ENCODE peak calls at places on chromosome 11, in five cellular contexts. One of them, this sample, is unnamed.

GRCh38 chr11:123047947-123048293 is 14.0 kb downstream of the HSPA8 start:
- DNase-seq in SK-N-SH: no peak
- DNase-seq in K562: no peak
- DNase-seq in HCT116: no peak
- DNase-seq in HepG2: no peak
- DNase-seq in this sample: no peak

GRCh38 chr11:71971676-71972075 is 27.0 kb upstream of the IL18BP start:
- DNase-seq in K562: no peak
- DNase-seq in HCT116: no peak
- DNase-seq in HepG2: no peak
- DNase-seq in SK-N-SH: no peak
- DNase-seq in this sample: no peak

GRCh38 chr11:15839061-15839460 is 517.3 kb downstream of the SOX6 start:
- DNase-seq in K562: no peak
- DNase-seq in SK-N-SH: peak
- DNase-seq in HCT116: no peak
- DNase-seq in HepG2: no peak
- DNase-seq in this sample: no peak

GRCh38 chr11:104704888-104705287 is 193.4 kb downstream of the CASP12 start:
- DNase-seq in SK-N-SH: no peak
- DNase-seq in K562: no peak
- DNase-seq in HepG2: no peak
- DNase-seq in HCT116: no peak
- DNase-seq in this sample: no peak

GRCh38 chr11:135027461-135027860 is 615.4 kb upstream of the B3GAT1 start:
- DNase-seq in SK-N-SH: no peak
- DNase-seq in HepG2: peak
- DNase-seq in HCT116: no peak
- DNase-seq in K562: peak
- DNase-seq in this sample: peak

GRCh38 chr11:11563193-11563592 is 58.6 kb downstream of the GALNT18 start:
- DNase-seq in K562: no peak
- DNase-seq in SK-N-SH: no peak
- DNase-seq in HepG2: no peak
- DNase-seq in HCT116: no peak
- DNase-seq in this sample: no peak

GRCh38 chr11:121418625-121419114 is 33.4 kb upstream of the SORL1 start:
- DNase-seq in SK-N-SH: no peak
- DNase-seq in K562: no peak
- DNase-seq in HepG2: no peak
- DNase-seq in HCT116: no peak
- DNase-seq in this sample: no peak

GRCh38 chr11:17765381-17766359 is 31.1 kb downstream of the KCNC1 start:
- DNase-seq in HepG2: no peak
- DNase-seq in K562: peak
- DNase-seq in HCT116: no peak
- DNase-seq in SK-N-SH: peak
- DNase-seq in this sample: no peak

GRCh38 chr11:56396047-56396446 is 16.4 kb upstream of the OR5AL1 start:
- DNase-seq in HCT116: no peak
- DNase-seq in HepG2: no peak
- DNase-seq in SK-N-SH: no peak
- DNase-seq in K562: no peak
- DNase-seq in this sample: no peak

GRCh38 chr11:124198852-124199389 is 15.8 kb downstream of the OR10D3 start:
- DNase-seq in SK-N-SH: no peak
- DNase-seq in K562: no peak
- DNase-seq in HCT116: no peak
- DNase-seq in HepG2: no peak
- DNase-seq in this sample: no peak

GRCh38 chr11:70826541-70826943 is 425.8 kb downstream of the SHANK2 start:
- DNase-seq in SK-N-SH: peak
- DNase-seq in HCT116: no peak
- DNase-seq in K562: no peak
- DNase-seq in HepG2: no peak
- DNase-seq in this sample: peak

GRCh38 chr11:65822760-65823528 is 10.8 kb upstream of the SNX32 start:
- DNase-seq in HCT116: no peak
- DNase-seq in SK-N-SH: no peak
- DNase-seq in K562: no peak
- DNase-seq in HepG2: no peak
- DNase-seq in this sample: no peak

GRCh38 chr11:9160166-9160565 is 68.8 kb upstream of the SCUBE2 start:
- DNase-seq in K562: no peak
- DNase-seq in SK-N-SH: no peak
- DNase-seq in HCT116: no peak
- DNase-seq in HepG2: no peak
- DNase-seq in this sample: no peak
- TF ChIP-seq RAD21 in K562: no peak
- TF ChIP-seq RAD21 in SK-N-SH: no peak
- TF ChIP-seq RAD21 in HCT116: no peak
- TF ChIP-seq RAD21 in HepG2: no peak
- TF ChIP-seq RAD21 in this sample: no peak

GRCh38 chr11:26782220-26782619 is 60.4 kb upstream of the SLC5A12 start:
- DNase-seq in K562: no peak
- DNase-seq in SK-N-SH: no peak
- DNase-seq in HCT116: no peak
- DNase-seq in HepG2: no peak
- DNase-seq in this sample: no peak

GRCh38 chr11:26778000-26778757 is 56.3 kb upstream of the SLC5A12 start:
- DNase-seq in HCT116: no peak
- DNase-seq in SK-N-SH: no peak
- DNase-seq in K562: no peak
- DNase-seq in HepG2: no peak
- DNase-seq in this sample: no peak

GRCh38 chr11:26779466-26779865 is 57.6 kb upstream of the SLC5A12 start:
- DNase-seq in K562: no peak
- DNase-seq in SK-N-SH: no peak
- DNase-seq in HepG2: no peak
- DNase-seq in HCT116: no peak
- DNase-seq in this sample: no peak

GRCh38 chr11:26777276-26777939 is 55.5 kb upstream of the SLC5A12 start:
- DNase-seq in SK-N-SH: no peak
- DNase-seq in HCT116: no peak
- DNase-seq in HepG2: no peak
- DNase-seq in K562: no peak
- DNase-seq in this sample: no peak

GRCh38 chr11:26780686-26781085 is 58.8 kb upstream of the SLC5A12 start:
- DNase-seq in HepG2: no peak
- DNase-seq in SK-N-SH: no peak
- DNase-seq in K562: no peak
- DNase-seq in HCT116: no peak
- DNase-seq in this sample: no peak
- TF ChIP-seq SIN3A in HepG2: no peak
- TF ChIP-seq SIN3A in SK-N-SH: no peak
- TF ChIP-seq SIN3A in K562: no peak
- TF ChIP-seq SIN3A in HCT116: no peak
- TF ChIP-seq SIN3A in this sample: no peak

GRCh38 chr11:73931039-73931645 is 19.7 kb upstream of the DNAJB13 start:
- DNase-seq in K562: peak
- DNase-seq in HCT116: peak
- DNase-seq in HepG2: peak
- DNase-seq in SK-N-SH: peak
- DNase-seq in this sample: peak
- TF ChIP-seq RAD21 in K562: peak
- TF ChIP-seq RAD21 in HCT116: peak
- TF ChIP-seq RAD21 in HepG2: no peak
- TF ChIP-seq RAD21 in SK-N-SH: peak
- TF ChIP-seq RAD21 in this sample: peak

GRCh38 chr11:78768345-78768744 is 193.7 kb upstream of the NARS2 start:
- DNase-seq in K562: no peak
- DNase-seq in SK-N-SH: no peak
- DNase-seq in HepG2: no peak
- DNase-seq in HCT116: no peak
- DNase-seq in this sample: no peak
- TF ChIP-seq SIN3A in K562: no peak
- TF ChIP-seq SIN3A in SK-N-SH: no peak
- TF ChIP-seq SIN3A in HepG2: no peak
- TF ChIP-seq SIN3A in HCT116: no peak
- TF ChIP-seq SIN3A in this sample: no peak

DNA sequence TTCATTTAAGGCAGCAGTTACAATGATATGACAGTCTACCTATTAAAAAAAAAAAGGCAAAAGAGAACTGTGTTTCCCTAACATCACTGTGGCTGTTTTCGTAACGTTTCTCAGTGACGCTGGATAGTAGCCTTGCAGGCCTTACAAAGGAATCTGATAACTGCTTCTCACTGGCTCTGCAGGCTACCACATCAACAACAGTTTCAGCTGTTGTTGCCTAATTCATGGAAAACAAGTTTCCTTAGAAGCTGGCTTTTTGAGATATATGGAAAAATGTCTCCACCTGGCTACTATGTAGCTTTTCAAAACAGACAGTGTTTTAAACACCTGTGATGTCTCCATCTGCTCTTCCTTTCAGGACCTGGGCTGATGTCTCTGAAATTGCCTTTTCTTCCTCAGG is 3.8 kb downstream of the OR51V1 start:
- DNase-seq in K562: no peak
- DNase-seq in HCT116: no peak
- DNase-seq in HepG2: no peak
- DNase-seq in SK-N-SH: no peak
- DNase-seq in this sample: no peak
- TF ChIP-seq RAD21 in K562: no peak
- TF ChIP-seq RAD21 in HCT116: no peak
- TF ChIP-seq RAD21 in HepG2: no peak
- TF ChIP-seq RAD21 in SK-N-SH: no peak
- TF ChIP-seq RAD21 in this sample: no peak

GRCh38 chr11:108278546-108278945 is 55.7 kb downstream of the ATM start:
- DNase-seq in K562: no peak
- DNase-seq in HCT116: no peak
- DNase-seq in SK-N-SH: no peak
- DNase-seq in HepG2: no peak
- DNase-seq in this sample: no peak
- TF ChIP-seq SIN3A in K562: no peak
- TF ChIP-seq SIN3A in HCT116: no peak
- TF ChIP-seq SIN3A in SK-N-SH: no peak
- TF ChIP-seq SIN3A in HepG2: no peak
- TF ChIP-seq SIN3A in this sample: no peak

DNA sequence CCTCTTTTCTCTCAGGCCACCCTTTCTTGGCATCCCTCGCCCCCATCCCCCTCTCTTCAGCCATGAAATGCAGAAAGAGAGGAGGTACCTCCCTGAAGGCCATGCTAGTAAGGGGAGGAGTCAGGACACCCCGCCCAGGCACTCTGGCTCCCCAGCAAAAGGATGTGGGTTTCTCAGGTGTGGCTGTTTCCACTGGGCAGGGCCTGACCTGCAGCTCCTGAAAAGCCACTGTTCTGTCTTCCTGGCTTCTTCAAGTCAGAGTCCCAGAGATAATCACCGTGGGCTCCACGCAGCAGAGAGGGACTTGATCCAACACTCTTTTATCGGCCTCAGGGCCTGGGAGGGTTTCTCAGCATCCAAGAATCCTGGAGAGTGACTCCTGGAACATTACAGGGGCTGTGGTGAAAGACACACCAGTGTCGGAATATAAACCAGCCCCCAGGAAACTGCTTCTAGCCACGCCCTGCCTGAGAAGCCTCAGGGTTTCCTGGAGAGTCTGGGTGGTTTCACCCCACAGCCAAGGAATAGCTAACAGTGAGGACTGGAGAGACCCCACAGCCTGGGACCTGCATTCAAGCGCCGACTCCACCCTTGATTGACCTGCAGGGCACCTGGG is 45.7 kb upstream of the TSPAN18 start:
- DNase-seq in SK-N-SH: no peak
- DNase-seq in K562: no peak
- DNase-seq in HCT116: no peak
- DNase-seq in HepG2: no peak
- DNase-seq in this sample: no peak
- TF ChIP-seq RAD21 in SK-N-SH: no peak
- TF ChIP-seq RAD21 in K562: no peak
- TF ChIP-seq RAD21 in HCT116: no peak
- TF ChIP-seq RAD21 in HepG2: no peak
- TF ChIP-seq RAD21 in this sample: no peak

GRCh38 chr11:131186629-131187075 is 183.8 kb upstream of the NTM start:
- DNase-seq in SK-N-SH: no peak
- DNase-seq in HepG2: no peak
- DNase-seq in K562: no peak
- DNase-seq in HCT116: no peak
- DNase-seq in this sample: no peak
- TF ChIP-seq SIN3A in SK-N-SH: no peak
- TF ChIP-seq SIN3A in HepG2: no peak
- TF ChIP-seq SIN3A in K562: no peak
- TF ChIP-seq SIN3A in HCT116: no peak
- TF ChIP-seq SIN3A in this sample: no peak

This sample was measured in H1.